ENCODE peak calls at places on chromosomes 16 and 17, in four cellular contexts. M, A, O and Q are unnamed samples.

GRCh38 chr16:2436110-2436509 is 6.9 kb downstream of the CCNF start:
- DNase-seq in M (no peak), A (no peak), O (no peak), Q (no peak)

GRCh38 chr17:50882851-50883250 is 16.7 kb upstream of the TOB1 start:
- DNase-seq in M (no peak), A (no peak), O (no peak), Q (peak; percentile 48)

GRCh38 chr17:34337701-34338100 is 18.5 kb downstream of the CCL8 start:
- DNase-seq in M (no peak), A (no peak), O (no peak), Q (no peak)

GRCh38 chr16:78390828-78391227 is 291.4 kb downstream of the WWOX start:
- DNase-seq in M (no peak), A (no peak), O (no peak), Q (no peak)

GRCh38 chr16:5011637-5012036 is 22.1 kb downstream of the NAGPA start:
- DNase-seq in M (no peak), A (no peak), O (no peak), Q (no peak)

GRCh38 chr17:46876353-46876887 is 25.0 kb downstream of the WNT9B start:
- DNase-seq in M (no peak), A (no peak), O (no peak), Q (no peak)

GRCh38 chr16:87387942-87388817 is 4.0 kb upstream of the MAP1LC3B start:
- DNase-seq in M (peak; percentile 96), A (peak; percentile 96), O (peak; percentile 77), Q (peak; percentile 98)

GRCh38 chr16:85965125-85965524 is 66.2 kb downstream of the IRF8 start:
- DNase-seq in M (no peak), A (no peak), O (no peak), Q (no peak)

GRCh38 chr17:77836557-77837041 is 121.9 kb upstream of the TNRC6C start:
- DNase-seq in M (no peak), A (no peak), O (no peak), Q (no peak)

GRCh38 chr17:58802188-58802587 is 46.5 kb downstream of the PPM1E start:
- DNase-seq in M (no peak), A (no peak), O (no peak), Q (no peak)

GRCh38 chr16:29816694-29817441 is 916 bp downstream of the PAGR1 start:
- DNase-seq in M (peak; percentile 81), A (peak; percentile 72), O (peak; percentile 44), Q (peak; percentile 34)

GRCh38 chr16:82439678-82440293 is 187.0 kb upstream of the CDH13 start:
- DNase-seq in M (no peak), A (no peak), O (no peak), Q (peak; percentile 20)

GRCh38 chr16:57318240-57318970 is 33.9 kb upstream of the PLLP start:
- DNase-seq in M (peak; percentile 33), A (peak; percentile 84), O (no peak), Q (no peak)

GRCh38 chr17:27345141-27345904 is 51.4 kb downstream of the WSB1 start:
- DNase-seq in M (no peak), A (no peak), O (no peak), Q (no peak)

GRCh38 chr17:82947051-82947991 is 107.5 kb upstream of the ZNF750 start:
- DNase-seq in M (no peak), A (no peak), O (no peak), Q (no peak)

GRCh38 chr16:68478526-68479249 is 30.4 kb upstream of the SMPD3 start:
- DNase-seq in M (no peak), A (no peak), O (no peak), Q (no peak)

GRCh38 chr16:726438-727290 is at the start of the genes CCDC78 and HAGHL:
- DNase-seq in M (peak; percentile 68), A (no peak), O (peak; percentile 66), Q (no peak)

GRCh38 chr16:11395008-11395948 is 50.0 kb downstream of the RMI2 start:
- DNase-seq in M (peak; percentile 9), A (no peak), O (no peak), Q (no peak)

GRCh38 chr17:66431080-66431795 is 128.8 kb downstream of the PRKCA start:
- DNase-seq in M (no peak), A (no peak), O (no peak), Q (no peak)

DNA sequence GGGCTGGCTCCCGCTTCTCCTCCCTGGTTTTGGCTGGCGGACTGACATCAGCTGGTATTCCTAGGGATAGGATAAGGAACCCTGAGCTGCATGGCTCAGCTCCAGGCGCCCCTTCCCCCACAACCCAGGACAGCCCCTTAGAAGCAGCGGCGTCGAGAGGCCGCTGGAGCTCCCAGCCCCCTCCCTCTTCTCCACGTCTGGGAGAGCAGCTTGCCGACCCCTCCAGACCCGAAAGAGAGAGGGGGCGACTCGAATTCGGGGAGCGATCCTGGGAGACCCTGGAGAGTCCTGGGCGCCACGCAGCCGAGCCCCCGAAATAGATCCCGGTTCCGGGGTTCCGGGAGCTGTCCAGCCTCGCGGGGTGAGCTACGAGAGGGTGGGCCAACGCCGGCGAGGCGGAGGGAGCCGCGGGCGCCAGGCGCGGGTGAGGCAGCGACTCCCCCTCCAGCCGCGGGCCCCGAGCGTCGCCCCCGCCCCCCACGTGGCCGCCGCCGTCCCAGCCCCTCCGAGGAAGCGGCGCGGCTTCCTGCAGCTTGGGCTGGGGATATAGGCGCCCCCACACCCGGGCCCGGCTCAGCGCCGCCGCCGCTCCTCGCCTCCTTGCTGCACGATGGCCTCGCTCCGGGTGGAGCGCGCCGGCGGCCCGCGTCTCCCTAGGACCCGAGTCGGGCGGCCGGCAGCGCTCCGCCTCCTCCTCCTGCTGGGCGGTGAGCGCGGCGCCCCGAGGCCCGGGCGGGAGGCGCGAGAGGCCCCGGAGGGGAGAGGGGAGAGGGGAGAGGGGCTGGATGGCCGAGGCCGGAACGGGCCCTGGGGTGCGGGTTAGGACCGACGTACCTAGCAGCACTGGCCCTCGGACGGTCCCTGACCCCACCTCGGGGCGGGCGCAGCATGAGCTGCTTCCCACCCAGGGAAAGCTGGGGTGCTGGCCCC is at the start of gene RAMP2:
- DNase-seq in M (peak; percentile 60), A (no peak), O (peak; percentile 7), Q (no peak)
- H3K27ac ChIP-seq in M (peak within 1 kb of the TSS; percentile 97), A (no peak within 1 kb of the TSS), O (no peak within 1 kb of the TSS), Q (no peak within 1 kb of the TSS)

DNA sequence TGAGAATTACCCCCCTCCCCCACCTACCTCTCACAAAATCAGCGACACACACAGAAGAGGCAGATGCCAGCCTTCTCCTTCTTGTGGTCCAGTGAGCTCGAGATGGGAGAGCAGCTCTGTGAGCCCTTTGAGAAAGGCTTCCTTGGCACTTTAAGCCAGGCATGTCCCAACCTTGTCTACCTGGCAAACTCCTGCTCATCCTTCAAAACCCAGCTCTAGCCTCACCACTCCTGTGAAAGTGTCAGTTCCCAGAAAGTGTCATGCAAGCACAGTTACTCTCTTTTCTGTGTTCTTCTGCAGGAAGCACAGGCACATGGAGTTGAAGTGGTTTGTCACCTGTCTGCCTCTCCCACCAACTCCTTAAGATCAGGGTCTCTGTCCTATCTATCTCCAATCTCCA is 1.6 kb downstream of the TMEM98 start:
- DNase-seq in M (no peak), A (no peak), O (no peak), Q (no peak)
- H3K4me3 ChIP-seq in M (no peak overlapping the region), A (peak overlapping the region; percentile 73), O (no peak overlapping the region), Q (peak overlapping the region; percentile 69)

DNA sequence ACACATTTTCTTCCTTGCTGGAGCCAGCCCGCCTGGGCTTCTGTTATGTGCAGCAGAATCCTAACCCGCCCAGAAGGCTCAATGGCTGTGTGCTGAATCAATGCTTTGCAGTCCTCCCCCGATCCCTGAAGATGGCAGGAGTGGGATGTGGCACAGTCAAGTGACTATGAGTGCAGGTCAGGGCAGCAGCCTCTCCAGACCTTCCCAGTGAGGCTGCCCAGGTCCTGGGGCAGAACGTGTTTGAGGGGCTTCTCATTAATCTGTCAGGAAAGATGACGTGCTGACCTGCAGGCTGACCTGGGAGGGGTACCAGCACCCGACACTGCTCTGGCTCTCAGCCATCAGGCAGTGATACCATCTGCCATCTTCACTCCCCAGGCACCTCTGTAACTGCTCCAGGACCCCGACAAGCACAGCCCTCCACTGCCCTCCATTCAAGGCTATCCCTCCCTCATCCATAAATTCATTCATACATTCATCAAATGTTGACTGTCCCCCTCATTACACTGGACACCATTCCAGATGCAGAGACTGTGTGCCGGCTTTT is 35.1 kb downstream of the LRRC75A start:
- DNase-seq in M (no peak), A (no peak), O (no peak), Q (no peak)
- H3K27ac ChIP-seq in M (no peak overlapping the region), A (no peak overlapping the region), O (no peak overlapping the region), Q (no peak overlapping the region)

GRCh38 chr17:74892013-74892841 is 1.2 kb downstream of the FADS6 start:
- DNase-seq in M (no peak), A (no peak), O (no peak), Q (no peak)
- H3K4me3 ChIP-seq in M (no peak overlapping the region), A (no peak overlapping the region), O (no peak overlapping the region), Q (no peak overlapping the region)

DNA sequence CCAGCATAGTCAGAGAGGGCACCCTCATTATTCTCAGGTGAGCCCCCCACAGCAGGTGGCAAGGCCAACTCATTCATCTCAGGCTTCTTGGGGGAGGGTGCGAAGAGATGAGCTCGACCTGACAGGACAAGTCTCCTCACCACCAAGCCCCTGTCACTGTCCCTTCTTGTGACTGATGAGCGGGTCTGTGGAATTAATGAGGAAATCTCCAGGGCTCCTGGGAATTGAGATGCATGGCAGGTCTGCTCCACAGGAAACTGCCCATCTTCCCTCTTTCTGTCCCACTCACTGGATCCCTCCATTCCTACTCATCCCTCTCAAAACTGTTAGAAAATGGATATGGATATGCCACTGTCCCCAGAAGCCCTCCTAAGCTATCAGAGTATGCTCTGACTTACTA is 32.5 kb upstream of the CES5A start:
- DNase-seq in M (no peak), A (no peak), O (no peak), Q (no peak)
- H3K27ac ChIP-seq in M (no peak overlapping the region), A (no peak overlapping the region), O (no peak overlapping the region), Q (no peak overlapping the region)